ENCODE peak calls at places on chromosomes 12 and 14, in five cellular contexts. W is activated T-cell treated with anti-CD3 and anti-CD28 coated beads for 1 hour, C is HFFc6, Q is thoracic aorta, G is H7. H is an unnamed sample.

GRCh38 chr14:77158175-77158908 is 16.8 kb upstream of the ZDHHC22 start:
- DNase-seq in W (no peak), Q (no peak), G (peak; percentile 72), C (peak; percentile 57), H (no peak)

GRCh38 chr14:92982941-92983340 is 60.0 kb downstream of the CHGA start:
- DNase-seq in C (no peak), W (no peak), G (no peak), Q (no peak), H (no peak)

GRCh38 chr14:61193471-61193870 is 87.7 kb downstream of the TMEM30B start:
- DNase-seq in C (no peak), W (no peak), Q (no peak), G (no peak), H (no peak)

GRCh38 chr12:12606793-12607589 is 4.7 kb upstream of the CREBL2 start:
- DNase-seq in C (peak; percentile 10), W (no peak), G (no peak), Q (no peak), H (no peak)

GRCh38 chr12:3185260-3185870 is 108.2 kb downstream of the TSPAN9 start:
- DNase-seq in C (no peak), W (no peak), G (no peak), Q (no peak), H (no peak)

GRCh38 chr12:26715232-26715631 is 117.8 kb downstream of the ITPR2 start:
- DNase-seq in G (no peak), C (no peak), W (no peak), Q (no peak), H (no peak)

GRCh38 chr14:39441805-39442204 is 9.6 kb upstream of the FBXO33 start:
- DNase-seq in W (no peak), G (no peak), C (no peak), Q (no peak), H (no peak)

GRCh38 chr12:54509660-54510059 is 12.1 kb downstream of the NCKAP1L start:
- DNase-seq in G (peak; percentile 29), W (no peak), Q (no peak), C (no peak), H (no peak)

GRCh38 chr12:116571089-116571488 is 11.9 kb downstream of the MAP1LC3B2 start:
- DNase-seq in Q (no peak), C (no peak), W (no peak), G (no peak), H (no peak)

GRCh38 chr12:121812320-121812871 is 8.6 kb downstream of the SETD1B start:
- DNase-seq in Q (no peak), G (peak; percentile 99), W (no peak), C (peak; percentile 59), H (peak; percentile 39)

H was measured in activated naive CD4-positive, alpha-beta T cell treated with anti-CD3 and anti-CD28 coated beads for 36 hours.